ENCODE peak calls at places on chromosomes 16 and 17, in seven cellular contexts. V, Z, S, B, E, C and P are unnamed samples.

GRCh38 chr16:26727801-26728200 is 338.9 kb upstream of the C16orf82 start:
- DNase-seq in V (no peak), Z (no peak), S (no peak), B (no peak), E (no peak), C (no peak), P (no peak)

GRCh38 chr17:71334041-71334781 is 786.6 kb upstream of the SOX9 start:
- DNase-seq in V (no peak), Z (no peak), S (no peak), B (no peak), E (no peak), C (no peak), P (no peak)

GRCh38 chr16:28984619-28985135 is at the start of gene LAT:
- DNase-seq in V (no peak), Z (no peak), S (no peak), B (no peak), E (no peak), C (no peak), P (no peak)

GRCh38 chr17:73192219-73192893 is 499 bp upstream of the COG1 start:
- DNase-seq in V (peak; percentile 66), Z (no peak), S (peak; percentile 82), B (peak; percentile 78), E (peak; percentile 65), C (peak; percentile 51), P (peak; percentile 75)

GRCh38 chr17:79160980-79161621 is 86.5 kb downstream of the ENGASE start:
- DNase-seq in V (peak; percentile 35), Z (no peak), S (peak; percentile 28), B (no peak), E (no peak), C (no peak), P (peak; percentile 35)

GRCh38 chr17:4806770-4807533 is at the start of gene PLD2:
- DNase-seq in V (peak; percentile 36), Z (peak; percentile 24), S (peak; percentile 96), B (peak; percentile 77), E (peak; percentile 90), C (peak; percentile 90), P (peak; percentile 86)

GRCh38 chr17:58322581-58323419 is 5.8 kb downstream of the TSPOAP1 start:
- DNase-seq in V (no peak), Z (no peak), S (no peak), B (no peak), E (no peak), C (no peak), P (no peak)

GRCh38 chr16:11542069-11542775 is 44.5 kb downstream of the LITAF start:
- DNase-seq in V (no peak), Z (no peak), S (no peak), B (no peak), E (no peak), C (no peak), P (no peak)

GRCh38 chr17:41919840-41920579 is 1.3 kb upstream of the ACLY start:
- DNase-seq in V (peak; percentile 36), Z (no peak), S (no peak), B (no peak), E (no peak), C (peak; percentile 50), P (no peak)